ENCODE peak calls at places on chromosomes 7 and 10, in six cellular contexts. L is fibroblast of lung; Z is GM04504; U is NCI-H2171 treated with DMSO at 0.1 percent for 48 hours; V is tibial nerve; Y is activated CD8-positive, alpha-beta T cell treated with anti-CD3 and anti-CD28 coated beads for 36 hours. K is an unnamed sample.

GRCh38 chr10:35208536-35208935 is 81.9 kb downstream of the CREM start:
- DNase-seq in L (no peak), Z (no peak), U (no peak), V (no peak), Y (peak), K (no peak)

GRCh38 chr7:114806590-114807167 is 115.2 kb upstream of the MDFIC start:
- DNase-seq in L (peak), Z (no peak), U (no peak), V (no peak), Y (no peak), K (no peak)

GRCh38 chr7:94022550-94022949 is 18.4 kb upstream of the BET1 start:
- DNase-seq in L (no peak), Z (no peak), U (no peak), V (no peak), Y (peak), K (no peak)

GRCh38 chr10:7362451-7362850 is 48.4 kb downstream of the SFMBT2 start:
- DNase-seq in L (peak), Z (no peak), U (no peak), V (no peak), Y (no peak), K (no peak)

GRCh38 chr7:156935250-156935649 is 14.3 kb upstream of the NOM1 start:
- DNase-seq in L (no peak), Z (no peak), U (no peak), V (no peak), Y (no peak), K (no peak)

GRCh38 chr7:93921607-93922446 is at the start of gene GNG11:
- DNase-seq in L (peak), Z (peak), U (no peak), V (peak), Y (peak), K (peak)

GRCh38 chr10:472241-472910 is 217.1 kb downstream of the DIP2C start:
- DNase-seq in L (no peak), Z (no peak), U (no peak), V (no peak), Y (no peak), K (no peak)

GRCh38 chr10:121152935-121153334 is 301.8 kb downstream of the WDR11 start:
- DNase-seq in L (no peak), Z (no peak), U (no peak), V (no peak), Y (no peak), K (no peak)

GRCh38 chr10:101682172-101682825 is 12.7 kb downstream of the FBXW4 start:
- DNase-seq in L (no peak), Z (no peak), U (no peak), V (no peak), Y (no peak), K (no peak)

GRCh38 chr7:142347091-142347490 is 89.2 kb upstream of the PRSS58 start:
- DNase-seq in L (no peak), Z (no peak), U (no peak), V (no peak), Y (no peak), K (no peak)

GRCh38 chr10:36023939-36024338 is 381.8 kb upstream of the FZD8 start:
- DNase-seq in L (peak), Z (peak), U (no peak), V (no peak), Y (no peak), K (no peak)

GRCh38 chr7:120856198-120856597 is 1.7 kb downstream of the TSPAN12 start:
- DNase-seq in L (no peak), Z (no peak), U (no peak), V (no peak), Y (no peak), K (no peak)

GRCh38 chr7:31814187-31814586 is 127.2 kb downstream of the PPP1R17 start:
- DNase-seq in L (peak), Z (no peak), U (no peak), V (no peak), Y (no peak), K (no peak)

GRCh38 chr10:73732426-73732825 is 11.7 kb upstream of the SEC24C start:
- DNase-seq in L (no peak), Z (no peak), U (no peak), V (no peak), Y (no peak), K (no peak)

GRCh38 chr10:84270708-84271107 is 25.9 kb downstream of the RGR start:
- DNase-seq in L (no peak), Z (no peak), U (no peak), V (no peak), Y (no peak), K (no peak)

GRCh38 chr7:16098585-16099179 is 322.7 kb downstream of the CRPPA start:
- DNase-seq in L (no peak), Z (no peak), U (no peak), V (no peak), Y (peak), K (no peak)

GRCh38 chr7:95549818-95550529 is 46.3 kb downstream of the PDK4 start:
- DNase-seq in L (peak), Z (peak), U (peak), V (peak), Y (no peak), K (peak)

GRCh38 chr7:43244232-43244631 is 131.8 kb downstream of the HECW1 start:
- DNase-seq in L (no peak), Z (no peak), U (no peak), V (no peak), Y (no peak), K (no peak)

GRCh38 chr7:7595451-7595850 is 28.8 kb downstream of the MIOS start:
- DNase-seq in L (peak), Z (peak), U (peak), V (no peak), Y (no peak), K (no peak)

GRCh38 chr7:47394751-47395252 is 187.1 kb downstream of the TNS3 start:
- DNase-seq in L (no peak), Z (no peak), U (no peak), V (no peak), Y (no peak), K (no peak)

GRCh38 chr7:47326220-47326619 is 255.7 kb downstream of the TNS3 start:
- DNase-seq in L (peak), Z (peak), U (peak), V (no peak), Y (no peak), K (no peak)

GRCh38 chr7:40437498-40437897 is 302.7 kb downstream of the SUGCT start:
- DNase-seq in L (peak), Z (peak), U (no peak), V (no peak), Y (no peak), K (no peak)

GRCh38 chr7:70143089-70144044 is 545.1 kb downstream of the AUTS2 start:
- DNase-seq in L (peak), Z (peak), U (peak), V (no peak), Y (no peak), K (no peak)

GRCh38 chr7:134669845-134670373 is 23.3 kb downstream of the BPGM start:
- DNase-seq in L (peak), Z (peak), U (peak), V (no peak), Y (peak), K (no peak)

K was measured in caudate nucleus.